ENCODE peak calls at places on chromosomes 16 and 17, in six cellular contexts. N is GM23338, B is heart left ventricle, I is bronchial epithelial cell, F is tibial nerve, G is Caco-2. L is an unnamed sample. For H3K36me3, the result is how much of the 10 kb centered on the place peaks cover.

GRCh38 chr16:53866520-53866919 is 162.6 kb downstream of the FTO start:
- DNase-seq in F (no peak), G (no peak), B (no peak), N (no peak), I (no peak), L (no peak)

GRCh38 chr16:31108035-31108793 is at the start of gene BCKDK:
- DNase-seq in N (peak), B (peak), G (peak), I (no peak), F (no peak), L (peak)

GRCh38 chr17:75105269-75106080 is 4.3 kb upstream of the ARMC7 start:
- DNase-seq in F (no peak), G (peak), B (no peak), I (peak), N (peak), L (no peak)

GRCh38 chr17:7237761-7238417 is 1.4 kb downstream of the PHF23 start:
- DNase-seq in F (peak), I (no peak), G (peak), N (peak), B (peak), L (peak)

GRCh38 chr16:66374176-66374575 is 7.7 kb downstream of the CDH5 start:
- DNase-seq in B (no peak), I (no peak), N (no peak), F (no peak), G (no peak), L (no peak)

GRCh38 chr17:39538875-39539274 is 68.8 kb downstream of the NEUROD2 start:
- DNase-seq in G (no peak), F (no peak), B (no peak), N (no peak), I (peak), L (no peak)

GRCh38 chr17:77737442-77738265 is 220.8 kb upstream of the TNRC6C start:
- DNase-seq in I (no peak), B (no peak), G (no peak), F (no peak), N (no peak), L (no peak)

GRCh38 chr16:81716478-81717210 is 62.4 kb upstream of the PLCG2 start:
- DNase-seq in G (no peak), N (no peak), F (no peak), B (no peak), I (no peak), L (no peak)

GRCh38 chr17:7883781-7884386 is 4.7 kb upstream of the CHD3 start:
- DNase-seq in F (no peak), B (no peak), G (no peak), N (no peak), I (peak), L (no peak)

GRCh38 chr16:70767377-70768204 is 33.4 kb downstream of the VAC14 start:
- DNase-seq in I (peak), N (no peak), F (no peak), G (no peak), B (peak), L (no peak)

GRCh38 chr17:21530841-21531240 is 154.7 kb downstream of the KCNJ12 start:
- DNase-seq in I (no peak), B (no peak), G (no peak), F (no peak), N (no peak), L (no peak)

GRCh38 chr16:68238029-68238345 is 2.1 kb upstream of the ESRP2 start:
- DNase-seq in I (no peak), F (no peak), B (no peak), N (no peak), G (no peak), L (no peak)

GRCh38 chr17:27471321-27472269 is 15.3 kb downstream of the KSR1 start:
- DNase-seq in I (peak), B (no peak), F (no peak), G (no peak), N (no peak), L (no peak)

GRCh38 chr17:40975516-40975915 is 8.6 kb downstream of the KRT40 start:
- DNase-seq in F (no peak), N (no peak), I (no peak), G (no peak), B (no peak), L (no peak)

GRCh38 chr16:8550728-8551387 is 39.5 kb downstream of the TMEM114 start:
- DNase-seq in I (no peak), B (no peak), G (no peak), N (no peak), F (no peak), L (no peak)

GRCh38 chr16:8551388-8552332 is 38.7 kb downstream of the TMEM114 start:
- DNase-seq in N (no peak), I (no peak), G (no peak), F (no peak), B (no peak), L (no peak)

GRCh38 chr16:8547756-8548155 is 42.6 kb downstream of the TMEM114 start:
- DNase-seq in N (no peak), B (no peak), I (no peak), G (no peak), F (no peak), L (no peak)

GRCh38 chr16:8549843-8550412 is 40.4 kb downstream of the TMEM114 start:
- DNase-seq in G (no peak), I (no peak), F (no peak), N (no peak), B (no peak), L (no peak)

GRCh38 chr16:8548166-8548565 is 42.1 kb downstream of the TMEM114 start:
- DNase-seq in G (no peak), N (no peak), F (no peak), I (no peak), B (no peak), L (no peak)
- H3K36me3 ChIP-seq in G (under half), N (under half), F (under half), I (under half), B (under half), L (under half)

GRCh38 chr16:2066139-2066538 is 18.4 kb downstream of the TSC2 start:
- DNase-seq in G (no peak), B (no peak), I (no peak), N (no peak), F (no peak), L (no peak)

GRCh38 chr16:2064368-2064945 is 16.7 kb downstream of the TSC2 start:
- DNase-seq in G (no peak), I (no peak), N (no peak), F (no peak), B (no peak), L (no peak)

GRCh38 chr16:2062801-2063200 is 15.0 kb downstream of the TSC2 start:
- DNase-seq in G (no peak), I (no peak), B (no peak), F (no peak), N (no peak), L (no peak)

GRCh38 chr16:2061526-2061925 is 13.7 kb downstream of the TSC2 start:
- DNase-seq in G (no peak), N (no peak), F (no peak), I (no peak), B (no peak), L (no peak)

DNA sequence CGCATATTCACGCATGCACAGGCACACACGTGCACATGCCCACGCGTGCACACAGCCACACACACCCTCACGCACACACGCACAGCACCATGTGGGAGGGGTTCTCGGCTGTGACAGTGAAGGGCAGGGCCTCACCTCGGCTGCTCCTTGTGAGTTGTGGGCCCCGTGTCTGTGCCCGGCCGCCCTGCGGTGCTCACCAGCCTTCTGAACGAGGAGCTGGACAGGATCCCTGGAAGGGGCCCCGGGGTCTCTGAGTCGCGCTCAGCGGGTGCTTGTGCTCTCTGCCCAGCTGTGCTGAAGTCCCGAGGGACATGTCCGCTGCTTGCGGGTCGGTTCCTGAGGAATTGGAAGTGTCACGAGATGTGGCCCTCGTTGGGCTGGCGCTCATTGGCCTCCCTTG is 16.1 kb downstream of the TSC2 start:
- DNase-seq in F (no peak), N (no peak), B (no peak), I (no peak), G (no peak), L (no peak)
- H3K36me3 ChIP-seq in F (under half), N (under half), B (half or more), I (under half), G (under half), L (half or more)

GRCh38 chr17:1829189-1829578 is 518 bp downstream of the SMYD4 start:
- DNase-seq in B (no peak), I (no peak), F (no peak), N (peak), G (peak), L (peak)

GRCh38 chr17:1830288-1830687 is 483 bp downstream of the RPA1 start:
- DNase-seq in B (no peak), N (peak), G (peak), I (peak), F (no peak), L (no peak)

GRCh38 chr17:1834378-1835149 is 4.8 kb downstream of the RPA1 start:
- DNase-seq in F (no peak), G (no peak), B (no peak), I (no peak), N (no peak), L (no peak)

DNA sequence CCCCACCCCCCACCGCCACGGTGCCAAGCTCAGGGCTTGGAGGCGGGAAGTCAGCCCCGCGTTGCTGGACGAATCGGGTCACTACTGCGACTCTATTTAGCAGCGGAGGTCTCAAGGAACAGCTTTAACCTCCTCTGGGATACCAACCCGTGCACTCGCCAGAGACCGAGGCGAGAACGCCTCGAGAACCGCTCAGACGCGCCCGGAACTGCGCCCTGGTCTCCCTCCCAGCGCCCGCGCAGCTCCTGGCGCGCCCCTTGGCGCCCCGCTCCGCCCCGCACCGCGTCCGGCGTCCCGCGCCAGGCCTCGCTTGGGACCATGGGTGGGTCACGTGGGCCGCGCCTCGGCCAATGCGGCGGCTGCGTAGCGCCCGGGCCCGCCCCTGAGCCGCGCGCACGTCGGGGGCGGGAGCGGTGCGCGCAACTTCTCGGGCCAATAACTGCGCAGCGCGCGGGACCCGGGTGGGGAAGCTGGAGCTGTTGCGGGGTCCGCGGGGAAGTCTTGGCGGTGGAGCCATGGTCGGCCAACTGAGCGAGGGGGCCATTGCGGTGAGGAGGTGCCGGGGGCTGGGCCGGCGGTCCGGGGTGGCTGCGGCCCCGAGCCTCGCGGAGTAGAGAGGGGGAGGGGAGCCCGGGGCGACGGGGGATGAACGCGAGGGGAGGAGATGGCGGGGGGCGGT is at the start of the genes RPA1 and SMYD4:
- DNase-seq in F (peak), I (peak), N (peak), G (peak), B (peak), L (peak)
- H3K36me3 ChIP-seq in F (under half), I (under half), N (under half), G (under half), B (under half), L (under half)

GRCh38 chr17:82231312-82231561 is 2.4 kb downstream of the SLC16A3 start:
- DNase-seq in G (no peak), B (no peak), F (no peak), N (no peak), I (no peak), L (no peak)
- H3K36me3 ChIP-seq in G (under half), B (under half), F (under half), N (under half), I (under half), L (under half)

DNA sequence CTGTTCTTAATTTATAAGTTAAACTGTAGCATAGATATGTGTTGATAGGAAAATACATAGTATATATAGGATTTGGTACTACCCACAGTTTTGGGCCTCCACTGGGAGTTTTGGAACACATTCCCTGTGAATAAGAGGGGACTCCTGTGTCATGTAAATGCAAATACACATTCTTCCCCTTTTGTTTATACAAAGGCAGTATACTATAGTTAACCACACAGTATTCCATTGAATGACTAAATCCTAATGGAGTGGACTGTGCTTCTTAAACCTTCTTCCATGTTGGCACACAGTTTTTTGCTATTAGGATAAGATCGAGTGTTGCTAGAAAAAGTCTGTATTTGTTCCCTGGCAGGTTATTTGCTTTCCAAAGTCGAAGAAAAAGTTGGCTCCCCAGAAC is 22.2 kb downstream of the TAC4 start:
- DNase-seq in I (no peak), F (no peak), G (no peak), N (no peak), B (no peak), L (no peak)
- H3K36me3 ChIP-seq in I (under half), F (under half), G (under half), N (half or more), B (half or more), L (half or more)

GRCh38 chr17:50297407-50297865 is 23.2 kb downstream of the TMEM92 start:
- DNase-seq in N (peak), I (peak), B (peak), F (peak), G (peak), L (peak)
- H3K36me3 ChIP-seq in N (under half), I (under half), B (under half), F (under half), G (under half), L (under half)

DNA sequence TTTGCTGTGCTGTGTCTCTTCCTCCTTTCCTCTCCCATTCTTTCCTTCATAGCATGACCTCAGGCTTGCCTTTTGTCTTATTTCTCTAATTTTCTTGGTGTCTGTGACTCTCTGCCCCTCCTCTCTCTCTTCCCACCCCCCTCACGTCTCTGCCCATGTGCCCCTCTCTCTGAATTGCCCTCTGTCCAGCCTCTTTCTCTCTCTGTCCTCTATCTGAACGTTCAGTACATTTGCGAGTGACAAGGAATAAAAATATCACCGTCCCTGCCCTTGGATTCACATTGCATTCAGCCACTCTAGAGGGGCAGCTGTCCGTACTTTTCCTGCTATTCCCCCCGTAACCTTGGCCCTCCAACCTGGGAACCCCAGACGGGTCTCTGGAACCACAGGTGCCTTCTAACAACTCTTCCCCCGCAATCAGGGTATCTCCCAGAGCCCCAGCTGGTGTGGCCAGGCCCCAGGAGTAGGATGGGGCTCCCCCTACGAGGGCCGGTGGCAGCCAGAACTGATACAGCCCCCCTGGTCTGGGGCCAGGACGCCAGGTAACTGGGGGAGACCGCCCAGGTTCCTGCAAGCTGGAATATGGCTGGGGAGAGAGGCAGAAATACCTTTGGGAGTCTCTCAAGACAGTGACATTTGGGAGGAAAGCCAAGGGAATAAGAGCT is 1.8 kb downstream of the KIF1C start:
- DNase-seq in F (no peak), G (no peak), B (no peak), N (no peak), I (no peak), L (peak)
- H3K36me3 ChIP-seq in F (under half), G (under half), B (under half), N (under half), I (under half), L (under half)

GRCh38 chr17:2474371-2474770 is 37.3 kb downstream of the METTL16 start:
- DNase-seq in N (no peak), I (no peak), F (no peak), B (no peak), G (no peak), L (no peak)
- H3K36me3 ChIP-seq in N (under half), I (under half), F (under half), B (half or more), G (under half), L (half or more)

GRCh38 chr16:1788708-1789100 is 4.8 kb downstream of the IGFALS start:
- DNase-seq in G (no peak), F (no peak), N (no peak), B (no peak), I (no peak), L (no peak)
- H3K36me3 ChIP-seq in G (under half), F (under half), N (under half), B (under half), I (under half), L (under half)

DNA sequence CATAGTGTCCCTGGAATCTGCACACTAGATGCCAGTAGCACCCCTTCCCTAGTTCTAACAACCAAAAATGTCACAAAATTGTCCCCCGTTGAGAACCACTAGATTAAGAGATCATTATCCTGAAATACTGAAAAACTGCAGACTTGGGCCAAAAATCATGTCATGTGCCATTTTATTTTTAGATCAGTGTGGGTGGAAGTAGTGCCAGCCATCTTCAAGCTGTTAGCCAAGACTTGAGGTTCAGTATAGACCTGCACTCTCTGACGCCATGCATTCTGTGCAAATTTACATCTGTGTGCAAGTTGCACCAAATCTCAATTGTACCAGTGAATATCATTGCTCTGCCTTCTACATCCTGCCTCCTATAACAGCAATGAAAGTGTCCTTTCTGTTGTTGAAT is 31.5 kb upstream of the NOL11 start:
- DNase-seq in N (no peak), B (no peak), F (no peak), I (no peak), G (no peak), L (no peak)
- H3K36me3 ChIP-seq in N (under half), B (under half), F (under half), I (under half), G (under half), L (under half)